ENCODE peak calls at places on chromosomes 2 and 18, in six cellular contexts. One of them, this sample, is unnamed.

GRCh38 chr2:196823750-196824149 is 14.6 kb upstream of the C2orf66 start:
- DNase-seq in activated naive CD4-positive, alpha-beta T cell treated with anti-CD3 and anti-CD28 coated beads, Interleukin-2, amount 10 ng/mL, durations not matched to agents 7 days and 5 days: no peak
- DNase-seq in HFF-Myc: no peak
- DNase-seq in activated CD4-positive, alpha-beta T cell treated with anti-CD3 and anti-CD28 coated beads for 4 hours: no peak
- DNase-seq in NCI-H446 treated with DMSO at 0.1 percent for 48 hours: no peak
- DNase-seq in KG1: no peak
- DNase-seq in this sample: no peak

GRCh38 chr18:27685071-27685470 is 491.9 kb downstream of the CDH2 start:
- DNase-seq in KG1: no peak
- DNase-seq in activated CD4-positive, alpha-beta T cell treated with anti-CD3 and anti-CD28 coated beads for 4 hours: no peak
- DNase-seq in HFF-Myc: no peak
- DNase-seq in activated naive CD4-positive, alpha-beta T cell treated with anti-CD3 and anti-CD28 coated beads, Interleukin-2, amount 10 ng/mL, durations not matched to agents 7 days and 5 days: no peak
- DNase-seq in NCI-H446 treated with DMSO at 0.1 percent for 48 hours: no peak
- DNase-seq in this sample: no peak

GRCh38 chr18:13424377-13424776 is 205.8 kb downstream of the LDLRAD4 start:
- DNase-seq in NCI-H446 treated with DMSO at 0.1 percent for 48 hours: no peak
- DNase-seq in activated naive CD4-positive, alpha-beta T cell treated with anti-CD3 and anti-CD28 coated beads, Interleukin-2, amount 10 ng/mL, durations not matched to agents 7 days and 5 days: no peak
- DNase-seq in KG1: no peak
- DNase-seq in HFF-Myc: no peak
- DNase-seq in activated CD4-positive, alpha-beta T cell treated with anti-CD3 and anti-CD28 coated beads for 4 hours: no peak
- DNase-seq in this sample: no peak

GRCh38 chr2:144780983-144781382 is 261.1 kb upstream of the ZEB2 start:
- DNase-seq in activated naive CD4-positive, alpha-beta T cell treated with anti-CD3 and anti-CD28 coated beads, Interleukin-2, amount 10 ng/mL, durations not matched to agents 7 days and 5 days: no peak
- DNase-seq in HFF-Myc: peak
- DNase-seq in KG1: no peak
- DNase-seq in activated CD4-positive, alpha-beta T cell treated with anti-CD3 and anti-CD28 coated beads for 4 hours: no peak
- DNase-seq in NCI-H446 treated with DMSO at 0.1 percent for 48 hours: no peak
- DNase-seq in this sample: no peak

GRCh38 chr2:217710218-217710565 is 292.6 kb downstream of the TNS1 start:
- DNase-seq in NCI-H446 treated with DMSO at 0.1 percent for 48 hours: no peak
- DNase-seq in activated CD4-positive, alpha-beta T cell treated with anti-CD3 and anti-CD28 coated beads for 4 hours: no peak
- DNase-seq in activated naive CD4-positive, alpha-beta T cell treated with anti-CD3 and anti-CD28 coated beads, Interleukin-2, amount 10 ng/mL, durations not matched to agents 7 days and 5 days: no peak
- DNase-seq in KG1: no peak
- DNase-seq in HFF-Myc: no peak
- DNase-seq in this sample: no peak

GRCh38 chr18:35141567-35142269 is 99.1 kb upstream of the ZNF397 start:
- DNase-seq in activated CD4-positive, alpha-beta T cell treated with anti-CD3 and anti-CD28 coated beads for 4 hours: no peak
- DNase-seq in NCI-H446 treated with DMSO at 0.1 percent for 48 hours: no peak
- DNase-seq in activated naive CD4-positive, alpha-beta T cell treated with anti-CD3 and anti-CD28 coated beads, Interleukin-2, amount 10 ng/mL, durations not matched to agents 7 days and 5 days: no peak
- DNase-seq in KG1: no peak
- DNase-seq in HFF-Myc: no peak
- DNase-seq in this sample: no peak

GRCh38 chr2:217929757-217930707 is 72.8 kb downstream of the TNS1 start:
- DNase-seq in KG1: no peak
- DNase-seq in NCI-H446 treated with DMSO at 0.1 percent for 48 hours: no peak
- DNase-seq in HFF-Myc: no peak
- DNase-seq in activated CD4-positive, alpha-beta T cell treated with anti-CD3 and anti-CD28 coated beads for 4 hours: no peak
- DNase-seq in activated naive CD4-positive, alpha-beta T cell treated with anti-CD3 and anti-CD28 coated beads, Interleukin-2, amount 10 ng/mL, durations not matched to agents 7 days and 5 days: no peak
- DNase-seq in this sample: no peak

GRCh38 chr2:1046067-1046466 is 95.4 kb downstream of the SNTG2 start:
- DNase-seq in HFF-Myc: no peak
- DNase-seq in KG1: no peak
- DNase-seq in NCI-H446 treated with DMSO at 0.1 percent for 48 hours: no peak
- DNase-seq in activated naive CD4-positive, alpha-beta T cell treated with anti-CD3 and anti-CD28 coated beads, Interleukin-2, amount 10 ng/mL, durations not matched to agents 7 days and 5 days: no peak
- DNase-seq in activated CD4-positive, alpha-beta T cell treated with anti-CD3 and anti-CD28 coated beads for 4 hours: no peak
- DNase-seq in this sample: no peak

GRCh38 chr2:200136655-200137054 is 169.8 kb upstream of the SPATS2L start:
- DNase-seq in activated CD4-positive, alpha-beta T cell treated with anti-CD3 and anti-CD28 coated beads for 4 hours: no peak
- DNase-seq in activated naive CD4-positive, alpha-beta T cell treated with anti-CD3 and anti-CD28 coated beads, Interleukin-2, amount 10 ng/mL, durations not matched to agents 7 days and 5 days: no peak
- DNase-seq in NCI-H446 treated with DMSO at 0.1 percent for 48 hours: no peak
- DNase-seq in KG1: no peak
- DNase-seq in HFF-Myc: no peak
- DNase-seq in this sample: no peak

GRCh38 chr18:23380001-23380550 is 73.0 kb upstream of the RIOK3 start:
- DNase-seq in activated CD4-positive, alpha-beta T cell treated with anti-CD3 and anti-CD28 coated beads for 4 hours: no peak
- DNase-seq in KG1: no peak
- DNase-seq in NCI-H446 treated with DMSO at 0.1 percent for 48 hours: no peak
- DNase-seq in activated naive CD4-positive, alpha-beta T cell treated with anti-CD3 and anti-CD28 coated beads, Interleukin-2, amount 10 ng/mL, durations not matched to agents 7 days and 5 days: no peak
- DNase-seq in HFF-Myc: no peak
- DNase-seq in this sample: no peak

GRCh38 chr2:216299588-216299987 is 72.7 kb downstream of the MARCHF4 start:
- DNase-seq in NCI-H446 treated with DMSO at 0.1 percent for 48 hours: no peak
- DNase-seq in HFF-Myc: no peak
- DNase-seq in activated CD4-positive, alpha-beta T cell treated with anti-CD3 and anti-CD28 coated beads for 4 hours: no peak
- DNase-seq in KG1: no peak
- DNase-seq in activated naive CD4-positive, alpha-beta T cell treated with anti-CD3 and anti-CD28 coated beads, Interleukin-2, amount 10 ng/mL, durations not matched to agents 7 days and 5 days: no peak
- DNase-seq in this sample: no peak

GRCh38 chr2:174337337-174338154 is 2.8 kb downstream of the SP9 start:
- DNase-seq in activated naive CD4-positive, alpha-beta T cell treated with anti-CD3 and anti-CD28 coated beads, Interleukin-2, amount 10 ng/mL, durations not matched to agents 7 days and 5 days: peak
- DNase-seq in HFF-Myc: no peak
- DNase-seq in activated CD4-positive, alpha-beta T cell treated with anti-CD3 and anti-CD28 coated beads for 4 hours: no peak
- DNase-seq in KG1: peak
- DNase-seq in NCI-H446 treated with DMSO at 0.1 percent for 48 hours: no peak
- DNase-seq in this sample: no peak

GRCh38 chr18:61946449-61946848 is 53.6 kb upstream of the RNF152 start:
- DNase-seq in activated naive CD4-positive, alpha-beta T cell treated with anti-CD3 and anti-CD28 coated beads, Interleukin-2, amount 10 ng/mL, durations not matched to agents 7 days and 5 days: no peak
- DNase-seq in activated CD4-positive, alpha-beta T cell treated with anti-CD3 and anti-CD28 coated beads for 4 hours: no peak
- DNase-seq in KG1: no peak
- DNase-seq in HFF-Myc: no peak
- DNase-seq in NCI-H446 treated with DMSO at 0.1 percent for 48 hours: no peak
- DNase-seq in this sample: no peak

GRCh38 chr2:56102098-56102497 is 81.7 kb upstream of the CCDC85A start:
- DNase-seq in NCI-H446 treated with DMSO at 0.1 percent for 48 hours: no peak
- DNase-seq in activated naive CD4-positive, alpha-beta T cell treated with anti-CD3 and anti-CD28 coated beads, Interleukin-2, amount 10 ng/mL, durations not matched to agents 7 days and 5 days: no peak
- DNase-seq in HFF-Myc: no peak
- DNase-seq in KG1: no peak
- DNase-seq in activated CD4-positive, alpha-beta T cell treated with anti-CD3 and anti-CD28 coated beads for 4 hours: no peak
- DNase-seq in this sample: no peak

GRCh38 chr2:181140414-181140813 is 160.0 kb downstream of the UBE2E3 start:
- DNase-seq in KG1: no peak
- DNase-seq in activated CD4-positive, alpha-beta T cell treated with anti-CD3 and anti-CD28 coated beads for 4 hours: no peak
- DNase-seq in NCI-H446 treated with DMSO at 0.1 percent for 48 hours: peak
- DNase-seq in HFF-Myc: no peak
- DNase-seq in activated naive CD4-positive, alpha-beta T cell treated with anti-CD3 and anti-CD28 coated beads, Interleukin-2, amount 10 ng/mL, durations not matched to agents 7 days and 5 days: peak
- DNase-seq in this sample: peak

GRCh38 chr2:205776139-205776538 is 93.8 kb downstream of the NRP2 start:
- DNase-seq in activated CD4-positive, alpha-beta T cell treated with anti-CD3 and anti-CD28 coated beads for 4 hours: no peak
- DNase-seq in activated naive CD4-positive, alpha-beta T cell treated with anti-CD3 and anti-CD28 coated beads, Interleukin-2, amount 10 ng/mL, durations not matched to agents 7 days and 5 days: peak
- DNase-seq in NCI-H446 treated with DMSO at 0.1 percent for 48 hours: no peak
- DNase-seq in KG1: no peak
- DNase-seq in HFF-Myc: no peak
- DNase-seq in this sample: peak

GRCh38 chr2:69978157-69978904 is 16.9 kb upstream of the ASPRV1 start:
- DNase-seq in activated naive CD4-positive, alpha-beta T cell treated with anti-CD3 and anti-CD28 coated beads, Interleukin-2, amount 10 ng/mL, durations not matched to agents 7 days and 5 days: no peak
- DNase-seq in KG1: no peak
- DNase-seq in activated CD4-positive, alpha-beta T cell treated with anti-CD3 and anti-CD28 coated beads for 4 hours: no peak
- DNase-seq in NCI-H446 treated with DMSO at 0.1 percent for 48 hours: no peak
- DNase-seq in HFF-Myc: no peak
- DNase-seq in this sample: no peak

GRCh38 chr18:45423664-45424063 is 191.6 kb upstream of the SLC14A2 start:
- DNase-seq in KG1: no peak
- DNase-seq in activated CD4-positive, alpha-beta T cell treated with anti-CD3 and anti-CD28 coated beads for 4 hours: no peak
- DNase-seq in activated naive CD4-positive, alpha-beta T cell treated with anti-CD3 and anti-CD28 coated beads, Interleukin-2, amount 10 ng/mL, durations not matched to agents 7 days and 5 days: no peak
- DNase-seq in NCI-H446 treated with DMSO at 0.1 percent for 48 hours: peak
- DNase-seq in HFF-Myc: no peak
- DNase-seq in this sample: no peak

This sample was measured in AML-193.